ENCODE peak calls at places on chromosomes 1 and 21, in nine cellular contexts. R is mesenteric fat pad; L is memory B cell; V is kidney; E is EH; G is lower lobe of right lung; S is globus pallidus; M is stimulated activated CD4-positive, alpha-beta T cell treated with anti-CD3 and anti-CD28 coated beads, Interleukin-4, amount 100 ng/mL, for 24 hours; H is activated CD8-positive, alpha-beta memory T cell treated with anti-CD3 and anti-CD28 coated beads for 4 hours. W is an unnamed sample.
A peak's percentile ranks its signal among the peaks of the same experiment; 100 is the strongest.

GRCh38 chr21:46368533-46369285 is 44.8 kb downstream of the PCNT start:
- DNase-seq in R (no peak), L (no peak), V (no peak), E (no peak), G (no peak), S (no peak), M (peak; percentile 40), H (peak; percentile 21), W (no peak)

GRCh38 chr1:205332015-205332791 is 10.7 kb upstream of the NUAK2 start:
- DNase-seq in R (no peak), L (no peak), V (no peak), E (no peak), G (no peak), S (no peak), M (no peak), H (no peak), W (no peak)

GRCh38 chr1:97050501-97050900 is 328.9 kb downstream of the PTBP2 start:
- DNase-seq in R (no peak), L (no peak), V (no peak), E (peak; percentile 61), G (no peak), S (peak; percentile 19), M (no peak), H (no peak), W (no peak)

GRCh38 chr1:84750110-84750509 is 59.8 kb upstream of the SSX2IP start:
- DNase-seq in R (no peak), L (no peak), V (no peak), E (peak; percentile 28), G (no peak), S (no peak), M (no peak), H (no peak), W (no peak)

GRCh38 chr1:167416506-167416905 is 101.8 kb downstream of the CD247 start:
- DNase-seq in R (no peak), L (no peak), V (no peak), E (no peak), G (peak; percentile 74), S (no peak), M (no peak), H (no peak), W (no peak)

GRCh38 chr21:33789697-33790096 is 125.9 kb downstream of the ATP5PO start:
- DNase-seq in R (no peak), L (no peak), V (no peak), E (peak; percentile 28), G (no peak), S (no peak), M (no peak), H (no peak), W (no peak)

GRCh38 chr1:184351416-184351975 is 35.3 kb upstream of the C1orf21 start:
- DNase-seq in R (no peak), L (no peak), V (no peak), E (no peak), G (no peak), S (no peak), M (no peak), H (no peak), W (no peak)

GRCh38 chr1:79749607-79750006 is 743.1 kb upstream of the ADGRL4 start:
- DNase-seq in R (no peak), L (no peak), V (no peak), E (peak; percentile 2), G (no peak), S (no peak), M (no peak), H (no peak), W (no peak)

GRCh38 chr1:194366705-194367104 is 1180.3 kb upstream of the B3GALT2 start:
- DNase-seq in R (no peak), L (no peak), V (no peak), E (peak; percentile 79), G (no peak), S (no peak), M (no peak), H (no peak), W (no peak)

GRCh38 chr1:47224676-47225399 is 7.2 kb downstream of the TAL1 start:
- DNase-seq in R (no peak), L (no peak), V (no peak), E (no peak), G (no peak), S (no peak), M (no peak), H (no peak), W (no peak)

GRCh38 chr21:27649323-27649722 is 682.4 kb upstream of the ADAMTS5 start:
- DNase-seq in R (no peak), L (no peak), V (no peak), E (peak; percentile 92), G (no peak), S (no peak), M (no peak), H (no peak), W (no peak)

GRCh38 chr1:234976880-234977680 is 151.6 kb downstream of the TOMM20 start:
- DNase-seq in R (peak; percentile 81), L (no peak), V (peak; percentile 30), E (no peak), G (no peak), S (peak; percentile 57), M (no peak), H (no peak), W (no peak)

GRCh38 chr1:175338447-175339135 is 146.0 kb upstream of the KIAA0040 start:
- DNase-seq in R (no peak), L (peak; percentile 48), V (no peak), E (peak; percentile 9), G (no peak), S (no peak), M (peak; percentile 63), H (peak; percentile 19), W (no peak)

GRCh38 chr1:153312569-153313186 is at the start of gene PGLYRP3:
- DNase-seq in R (no peak), L (no peak), V (no peak), E (no peak), G (no peak), S (no peak), M (no peak), H (no peak), W (no peak)

GRCh38 chr1:234139966-234140365 is 233.3 kb upstream of the COA6 start:
- DNase-seq in R (no peak), L (no peak), V (no peak), E (peak; percentile 95), G (no peak), S (no peak), M (no peak), H (no peak), W (no peak)

GRCh38 chr1:30779294-30780071 is 21.9 kb upstream of the LAPTM5 start:
- DNase-seq in R (peak; percentile 95), L (peak; percentile 99), V (peak; percentile 92), E (peak; percentile 72), G (peak; percentile 89), S (peak; percentile 86), M (peak; percentile 94), H (peak; percentile 80), W (peak; percentile 77)

GRCh38 chr1:11914035-11914434 is 12.2 kb downstream of the KIAA2013 start:
- DNase-seq in R (no peak), L (no peak), V (no peak), E (no peak), G (no peak), S (no peak), M (no peak), H (no peak), W (no peak)

GRCh38 chr1:239993333-239993732 is 98.3 kb upstream of the FMN2 start:
- DNase-seq in R (no peak), L (no peak), V (no peak), E (no peak), G (no peak), S (no peak), M (no peak), H (no peak), W (no peak)

GRCh38 chr1:212133319-212133718 is 97.8 kb downstream of the DTL start:
- DNase-seq in R (no peak), L (no peak), V (no peak), E (no peak), G (no peak), S (no peak), M (no peak), H (no peak), W (no peak)

GRCh38 chr1:184890539-184890973 is 83.8 kb downstream of the NIBAN1 start:
- DNase-seq in R (no peak), L (no peak), V (no peak), E (peak; percentile 59), G (no peak), S (no peak), M (peak; percentile 46), H (peak; percentile 16), W (no peak)

GRCh38 chr21:32412998-32413504 is 545 bp downstream of the EVA1C start:
- DNase-seq in R (no peak), L (no peak), V (peak; percentile 82), E (peak; percentile 42), G (peak; percentile 80), S (peak; percentile 42), M (peak; percentile 13), H (no peak), W (no peak)

GRCh38 chr1:29387210-29387609 is 150.9 kb downstream of the PTPRU start:
- DNase-seq in R (peak; percentile 11), L (no peak), V (no peak), E (no peak), G (no peak), S (no peak), M (no peak), H (no peak), W (no peak)

W was measured in SHP77 treated with DMSO at 0.1 percent for 48 hours.